ENCODE peak calls at places on chromosomes 1 and 21, in four cellular contexts. S is kidney, E is mucosa of descending colon, J is brain microvascular endothelial cell. K is an unnamed sample.

GRCh38 chr1:228905579-228905978 is 170.3 kb downstream of the RHOU start:
- DNase-seq in S (no peak), E (no peak), J (no peak), K (peak; percentile 34)

GRCh38 chr1:198674009-198674408 is 35.2 kb downstream of the PTPRC start:
- DNase-seq in S (no peak), E (no peak), J (no peak), K (no peak)

GRCh38 chr21:41156128-41156527 is 11.8 kb upstream of the BACE2 start:
- DNase-seq in S (no peak), E (no peak), J (no peak), K (no peak)

GRCh38 chr1:147648933-147649332 is 21.4 kb downstream of the ACP6 start:
- DNase-seq in S (no peak), E (no peak), J (no peak), K (no peak)

GRCh38 chr21:17441370-17441769 is 71.5 kb upstream of the CXADR start:
- DNase-seq in S (no peak), E (peak; percentile 55), J (no peak), K (peak; percentile 29)

GRCh38 chr1:109619655-109620395 is at the start of gene AMPD2:
- DNase-seq in S (peak; percentile 91), E (peak; percentile 86), J (peak; percentile 79), K (peak; percentile 95)

GRCh38 chr1:183241446-183241845 is 55.4 kb downstream of the LAMC2 start:
- DNase-seq in S (no peak), E (no peak), J (no peak), K (peak; percentile 47)

GRCh38 chr21:45982758-45983731 is 1.5 kb downstream of the COL6A1 start:
- DNase-seq in S (peak; percentile 81), E (peak; percentile 31), J (no peak), K (no peak)

GRCh38 chr1:1858382-1859086 is 32.4 kb downstream of the GNB1 start:
- DNase-seq in S (peak; percentile 83), E (peak; percentile 65), J (peak; percentile 86), K (peak; percentile 97)

GRCh38 chr1:100883963-100884362 is 10.7 kb downstream of the EXTL2 start:
- DNase-seq in S (no peak), E (no peak), J (peak; percentile 68), K (peak; percentile 40)

GRCh38 chr1:206012086-206012859 is 9.1 kb upstream of the RAB7B start:
- DNase-seq in S (peak; percentile 87), E (peak; percentile 90), J (no peak), K (no peak)

GRCh38 chr1:74323937-74324473 is 88.8 kb downstream of the TNNI3K start:
- DNase-seq in S (no peak), E (no peak), J (no peak), K (no peak)

GRCh38 chr1:222643603-222643936 is 25.7 kb downstream of the MIA3 start:
- DNase-seq in S (no peak), E (no peak), J (no peak), K (no peak)

GRCh38 chr1:241470361-241470760 is 49.2 kb downstream of the FH start:
- DNase-seq in S (no peak), E (no peak), J (no peak), K (no peak)

GRCh38 chr1:31815307-31815645 is 546 bp downstream of the SPOCD1 start:
- DNase-seq in S (no peak), E (no peak), J (no peak), K (no peak)

GRCh38 chr1:161962094-161962887 is 61.4 kb downstream of the OLFML2B start:
- DNase-seq in S (no peak), E (no peak), J (peak; percentile 88), K (peak; percentile 88)

GRCh38 chr1:81232505-81232904 is 568.2 kb upstream of the ADGRL2 start:
- DNase-seq in S (no peak), E (no peak), J (no peak), K (peak; percentile 6)

GRCh38 chr21:28069446-28069845 is 923.2 kb downstream of the LTN1 start:
- DNase-seq in S (no peak), E (no peak), J (peak; percentile 60), K (peak; percentile 80)

GRCh38 chr1:25523512-25523911 is 19.9 kb upstream of the LDLRAP1 start:
- DNase-seq in S (no peak), E (peak; percentile 70), J (peak; percentile 18), K (peak; percentile 36)

GRCh38 chr1:218480137-218480536 is 135.0 kb downstream of the TGFB2 start:
- DNase-seq in S (no peak), E (no peak), J (peak; percentile 99), K (peak; percentile 77)

GRCh38 chr1:119327066-119327435 is 41.5 kb upstream of the HAO2 start:
- DNase-seq in S (no peak), E (no peak), J (no peak), K (peak; percentile 7)

GRCh38 chr1:119055568-119055967 is 67.4 kb upstream of the TBX15 start:
- DNase-seq in S (no peak), E (no peak), J (no peak), K (no peak)

GRCh38 chr1:89254658-89255287 is 17.9 kb downstream of the GBP5 start:
- DNase-seq in S (no peak), E (no peak), J (no peak), K (no peak)

GRCh38 chr1:31413405-31414005 is 492 bp downstream of the SERINC2 start:
- DNase-seq in S (peak; percentile 93), E (peak; percentile 93), J (peak; percentile 10), K (peak; percentile 42)

GRCh38 chr21:16040601-16041000 is 310.8 kb downstream of the USP25 start:
- DNase-seq in S (no peak), E (no peak), J (peak; percentile 72), K (no peak)

GRCh38 chr1:12488666-12489354 is 129.2 kb downstream of the DHRS3 start:
- DNase-seq in S (no peak), E (no peak), J (no peak), K (no peak)

GRCh38 chr1:182175340-182176068 is 114.0 kb upstream of the ZNF648 start:
- DNase-seq in S (no peak), E (peak; percentile 65), J (no peak), K (no peak)

GRCh38 chr1:30682396-30683275 is 40.7 kb downstream of the MATN1 start:
- DNase-seq in S (no peak), E (no peak), J (no peak), K (no peak)

GRCh38 chr1:214321686-214322453 is 40.9 kb downstream of the SMYD2 start:
- DNase-seq in S (no peak), E (no peak), J (no peak), K (no peak)

GRCh38 chr1:18959591-18959990 is 3.1 kb upstream of the IFFO2 start:
- DNase-seq in S (no peak), E (no peak), J (no peak), K (no peak)

GRCh38 chr21:43767980-43768867 is 7.9 kb downstream of the CSTB start:
- DNase-seq in S (peak; percentile 88), E (peak; percentile 79), J (peak; percentile 75), K (peak; percentile 91)

GRCh38 chr1:181128592-181129497 is 40.3 kb downstream of the IER5 start:
- DNase-seq in S (no peak), E (peak; percentile 50), J (no peak), K (no peak)

GRCh38 chr1:181129771-181130606 is 41.5 kb downstream of the IER5 start:
- DNase-seq in S (no peak), E (no peak), J (no peak), K (peak; percentile 59)

GRCh38 chr1:181126289-181126688 is 37.8 kb downstream of the IER5 start:
- DNase-seq in S (no peak), E (no peak), J (no peak), K (no peak)

GRCh38 chr1:181126871-181127587 is 38.5 kb downstream of the IER5 start:
- DNase-seq in S (no peak), E (no peak), J (no peak), K (peak; percentile 37)

GRCh38 chr1:181127898-181128453 is 39.5 kb downstream of the IER5 start:
- DNase-seq in S (no peak), E (no peak), J (no peak), K (peak; percentile 67)
- H3K4me3 ChIP-seq in S (no peak overlapping the region), E (no peak overlapping the region), J (no peak overlapping the region), K (no peak overlapping the region)

DNA sequence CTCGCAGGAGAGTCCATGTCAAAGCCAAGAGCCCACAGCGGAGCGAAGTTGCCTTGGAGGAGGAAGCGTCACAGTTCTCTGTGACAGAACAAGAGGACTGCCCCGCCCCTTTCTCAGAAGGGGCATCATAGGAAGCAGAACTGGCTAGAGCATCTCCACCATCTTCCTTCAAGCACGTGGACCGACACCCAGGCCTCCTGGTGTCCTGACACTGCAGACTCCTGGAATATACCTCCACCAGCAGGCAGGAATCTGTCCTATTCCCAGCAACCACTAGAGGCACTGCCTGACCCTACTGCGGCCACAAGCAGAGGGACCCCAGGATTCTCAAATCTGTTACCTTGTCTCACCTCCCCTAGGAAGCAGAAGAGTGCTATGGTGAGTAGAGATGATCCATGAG is 37.8 kb downstream of the GPA33 start:
- DNase-seq in S (no peak), E (no peak), J (no peak), K (peak; percentile 3)
- TF ChIP-seq CTCF in S (peak; percentile 42), E (no peak), J (peak; percentile 82), K (peak; percentile 53)

GRCh38 chr21:21929228-21929627 is 931.0 kb downstream of the NCAM2 start:
- DNase-seq in S (no peak), E (no peak), J (no peak), K (no peak)
- H3K4me3 ChIP-seq in S (no peak overlapping the region), E (no peak overlapping the region), J (no peak overlapping the region), K (no peak overlapping the region)

GRCh38 chr21:14773777-14774345 is 227.7 kb upstream of the SAMSN1 start:
- DNase-seq in S (no peak), E (peak; percentile 65), J (peak; percentile 26), K (peak; percentile 21)
- TF ChIP-seq CTCF in S (peak; percentile 47), E (peak; percentile 58), J (peak; percentile 66), K (peak; percentile 41)

GRCh38 chr1:151167116-151167515 is 1.2 kb downstream of the SCNM1 start:
- DNase-seq in S (no peak), E (no peak), J (no peak), K (no peak)
- H3K4me3 ChIP-seq in S (peak overlapping the region; percentile 76), E (no peak overlapping the region), J (peak overlapping the region; percentile 95), K (peak overlapping the region; percentile 99)

GRCh38 chr1:38041941-38042834 is 4.4 kb downstream of the POU3F1 start:
- DNase-seq in S (no peak), E (no peak), J (no peak), K (no peak)

GRCh38 chr1:38039386-38039933 is 7.1 kb downstream of the POU3F1 start:
- DNase-seq in S (no peak), E (no peak), J (no peak), K (no peak)

GRCh38 chr1:38038836-38039235 is 7.8 kb downstream of the POU3F1 start:
- DNase-seq in S (no peak), E (no peak), J (no peak), K (no peak)

GRCh38 chr1:38034871-38035270 is 11.7 kb downstream of the POU3F1 start:
- DNase-seq in S (no peak), E (no peak), J (no peak), K (no peak)

DNA sequence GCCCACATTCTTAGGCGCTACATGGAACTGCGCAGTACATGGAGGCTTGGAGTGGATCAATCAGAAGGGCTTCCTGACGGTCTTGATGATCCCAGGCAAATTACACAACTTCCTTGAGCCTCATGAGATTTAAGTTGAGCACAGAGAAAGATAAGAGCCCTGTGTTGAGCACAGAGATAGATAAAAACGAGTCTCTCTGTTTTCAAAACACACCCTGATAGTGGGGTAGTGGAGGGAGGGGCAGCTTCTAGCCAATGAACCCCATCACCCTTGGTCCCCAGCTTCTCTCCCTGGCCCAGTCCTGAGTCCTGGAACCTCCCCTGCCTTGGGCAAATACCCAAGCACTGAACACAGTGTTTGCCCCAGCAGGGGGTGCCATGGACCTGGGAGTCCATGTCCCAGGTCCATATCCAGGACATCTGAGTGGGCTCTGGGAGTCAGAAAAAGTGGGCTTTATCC is 9.1 kb downstream of the POU3F1 start:
- DNase-seq in S (no peak), E (no peak), J (no peak), K (peak; percentile 67)
- TF ChIP-seq CTCF in S (no peak), E (no peak), J (peak; percentile 64), K (peak; percentile 43)

GRCh38 chr1:160205974-160206369 is 788 bp downstream of the PEA15 start:
- DNase-seq in S (peak; percentile 82), E (peak; percentile 58), J (peak; percentile 52), K (peak; percentile 38)
- H3K4me3 ChIP-seq in S (peak overlapping the region; percentile 82), E (peak overlapping the region; percentile 74), J (peak overlapping the region; percentile 97), K (peak overlapping the region; percentile 94)